ENCODE peak calls at places on chromosomes 2 and 18, in eight cellular contexts. D is upper lobe of right lung; X is bronchial epithelial cell; J is activated T-cell treated with anti-CD3 and anti-CD28 coated beads, Interleukin-2, amount 50 U/mL, for 72 hours; U is stromal cell of bone marrow; T is cardiac fibroblast; C is lower lobe of right lung; P is uterus. M is an unnamed sample.

GRCh38 chr18:58045265-58046086 is 1.4 kb downstream of the NEDD4L start:
- DNase-seq in X (peak; percentile 77), U (no peak), T (peak; percentile 21), D (peak; percentile 90), P (peak; percentile 20), C (peak; percentile 88), J (peak; percentile 33), M (peak; percentile 64)

GRCh38 chr2:218567797-218568189 is 358 bp downstream of the USP37 start:
- DNase-seq in D (no peak), T (no peak), U (no peak), X (no peak), J (no peak), C (no peak), P (no peak), M (peak; percentile 75)

GRCh38 chr2:150606380-150607060 is 119.1 kb upstream of the RND3 start:
- DNase-seq in C (no peak), T (no peak), P (no peak), X (peak; percentile 76), D (no peak), U (no peak), J (no peak), M (no peak)

GRCh38 chr2:85504434-85505261 is 34.3 kb upstream of the MAT2A start:
- DNase-seq in P (peak; percentile 26), C (no peak), U (peak; percentile 99), X (peak; percentile 100), T (peak; percentile 92), J (no peak), D (no peak), M (peak; percentile 22)

GRCh38 chr2:77087987-77088414 is 434.2 kb downstream of the LRRTM4 start:
- DNase-seq in U (no peak), P (no peak), X (no peak), C (no peak), D (no peak), T (no peak), J (no peak), M (no peak)

GRCh38 chr2:25740810-25741381 is 67.5 kb upstream of the DTNB start:
- DNase-seq in P (no peak), U (no peak), D (no peak), C (no peak), X (peak; percentile 33), T (no peak), J (no peak), M (no peak)

GRCh38 chr18:55275042-55275897 is 312.7 kb downstream of the TCF4 start:
- DNase-seq in X (peak; percentile 27), D (no peak), C (no peak), P (peak; percentile 28), J (no peak), U (peak; percentile 75), T (peak; percentile 89), M (peak; percentile 17)

GRCh38 chr2:178157574-178157973 is 36.7 kb upstream of the OSBPL6 start:
- DNase-seq in U (no peak), D (no peak), T (no peak), C (no peak), X (peak; percentile 23), J (no peak), P (no peak), M (no peak)

GRCh38 chr2:190283783-190284182 is 35.8 kb downstream of the HIBCH start:
- DNase-seq in C (no peak), P (no peak), T (peak; percentile 27), X (peak; percentile 74), U (peak; percentile 66), J (no peak), D (no peak), M (no peak)

GRCh38 chr18:70022636-70023035 is 75.0 kb upstream of the CD226 start:
- DNase-seq in P (no peak), C (no peak), T (no peak), X (no peak), D (no peak), U (no peak), J (no peak), M (no peak)

GRCh38 chr18:39620551-39621168 is 2055.1 kb upstream of the CELF4 start:
- DNase-seq in J (no peak), C (no peak), P (no peak), X (no peak), U (no peak), D (no peak), T (peak; percentile 28), M (no peak)

GRCh38 chr2:118345465-118345864 is 257.2 kb downstream of the INSIG2 start:
- DNase-seq in J (no peak), P (no peak), C (no peak), X (no peak), D (no peak), U (no peak), T (no peak), M (no peak)

GRCh38 chr2:113202305-113203216 is 28.8 kb downstream of the PSD4 start:
- DNase-seq in D (peak; percentile 63), U (no peak), P (no peak), X (no peak), T (no peak), C (no peak), J (no peak), M (no peak)

GRCh38 chr2:160411167-160411566 is 82.4 kb downstream of the RBMS1 start:
- DNase-seq in X (peak; percentile 87), U (no peak), P (no peak), T (peak; percentile 74), J (peak; percentile 56), C (no peak), D (no peak), M (no peak)

GRCh38 chr2:130786076-130786475 is 30.7 kb downstream of the AMER3 start:
- DNase-seq in X (no peak), C (no peak), J (no peak), D (no peak), U (no peak), P (no peak), T (no peak), M (no peak)

GRCh38 chr18:36330435-36331049 is 33.0 kb downstream of the FHOD3 start:
- DNase-seq in D (no peak), U (no peak), P (no peak), X (peak; percentile 32), T (no peak), J (no peak), C (no peak), M (no peak)

GRCh38 chr2:121237336-121237979 is 47.5 kb downstream of the TFCP2L1 start:
- DNase-seq in C (peak; percentile 27), X (no peak), U (no peak), P (no peak), D (peak; percentile 45), T (no peak), J (no peak), M (no peak)

GRCh38 chr2:150589760-150590159 is 102.3 kb upstream of the RND3 start:
- DNase-seq in X (peak; percentile 37), C (no peak), T (peak; percentile 51), U (no peak), J (no peak), P (no peak), D (no peak), M (no peak)

GRCh38 chr18:50286391-50287027 is 983 bp downstream of the CXXC1 start:
- DNase-seq in T (peak; percentile 42), J (peak; percentile 43), X (peak; percentile 51), P (peak; percentile 35), U (no peak), D (peak; percentile 64), C (no peak), M (peak; percentile 5)

GRCh38 chr2:45909677-45910191 is 258.3 kb downstream of the PRKCE start:
- DNase-seq in T (no peak), X (peak; percentile 89), P (no peak), U (no peak), C (peak; percentile 75), D (peak; percentile 84), J (no peak), M (peak; percentile 45)

GRCh38 chr2:173854840-173855239 is 110.3 kb downstream of the SP3 start:
- DNase-seq in U (peak; percentile 57), J (no peak), P (peak; percentile 36), T (peak; percentile 72), C (no peak), D (no peak), X (peak; percentile 36), M (no peak)

GRCh38 chr2:170815746-170816498 is 765 bp upstream of the GAD1 start:
- DNase-seq in U (no peak), P (peak; percentile 57), X (peak; percentile 33), J (peak; percentile 80), C (peak; percentile 68), T (peak; percentile 50), D (peak; percentile 74), M (peak; percentile 88)

GRCh38 chr18:37355772-37356171 is 209.8 kb downstream of the CELF4 start:
- DNase-seq in T (no peak), P (no peak), J (no peak), C (no peak), U (no peak), D (no peak), X (no peak), M (no peak)

GRCh38 chr2:45974762-45975408 is 322.3 kb upstream of the EPAS1 start:
- DNase-seq in D (no peak), P (no peak), X (no peak), T (no peak), C (no peak), U (no peak), J (no peak), M (no peak)

GRCh38 chr2:193101591-193101990 is 906.9 kb upstream of the TMEFF2 start:
- DNase-seq in C (peak; percentile 11), T (no peak), J (no peak), X (no peak), U (no peak), P (no peak), D (no peak), M (no peak)

GRCh38 chr2:37671013-37671815 is at the start of gene CDC42EP3:
- DNase-seq in J (peak; percentile 83), D (peak; percentile 89), U (no peak), C (peak; percentile 83), T (peak; percentile 55), X (peak; percentile 41), P (peak; percentile 69), M (peak; percentile 74)

GRCh38 chr2:241014224-241014623 is 15.8 kb downstream of the SNED1 start:
- DNase-seq in X (no peak), J (no peak), T (no peak), P (no peak), D (peak; percentile 20), U (no peak), C (no peak), M (no peak)

GRCh38 chr2:61677306-61677705 is 139.2 kb upstream of the XPO1 start:
- DNase-seq in C (no peak), J (no peak), U (no peak), P (no peak), T (no peak), D (no peak), X (no peak), M (no peak)

GRCh38 chr18:36269157-36269556 is 28.4 kb upstream of the FHOD3 start:
- DNase-seq in D (no peak), U (no peak), J (no peak), P (no peak), X (no peak), T (no peak), C (no peak), M (no peak)

GRCh38 chr2:174662459-174662858 is 64.9 kb upstream of the WIPF1 start:
- DNase-seq in U (peak; percentile 84), C (no peak), T (peak; percentile 78), P (no peak), J (no peak), D (no peak), X (peak; percentile 82), M (no peak)

GRCh38 chr18:44911260-44911659 is 230.6 kb downstream of the SETBP1 start:
- DNase-seq in T (no peak), X (no peak), U (no peak), D (no peak), J (no peak), C (no peak), P (no peak), M (no peak)

GRCh38 chr2:107132141-107132540 is 246.2 kb upstream of the ST6GAL2 start:
- DNase-seq in D (no peak), J (no peak), X (no peak), C (no peak), U (no peak), P (no peak), T (no peak), M (no peak)

GRCh38 chr2:112881217-112882000 is 29.6 kb upstream of the IL37 start:
- DNase-seq in P (no peak), J (peak; percentile 57), X (peak; percentile 94), C (peak; percentile 66), T (peak; percentile 96), U (peak; percentile 18), D (no peak), M (no peak)

M was measured in HT-29.